ENCODE peak calls at places on chromosomes 3 and 15, in six cellular contexts. Y is K562, Q is GM12891, X is HepG2, R is H1, O is GM12878. W is an unnamed sample.

GRCh38 chr15:78873796-78874761 is 1.4 kb downstream of the MORF4L1 start:
- DNase-seq in Q (no peak), R (no peak), Y (peak), O (no peak), X (no peak), W (no peak)

GRCh38 chr3:64141476-64141875 is 83.8 kb downstream of the PRICKLE2 start:
- DNase-seq in R (no peak), Y (no peak), O (no peak), Q (no peak), X (no peak), W (no peak)

GRCh38 chr15:66864871-66865281 is 162.8 kb downstream of the SMAD6 start:
- DNase-seq in X (no peak), Y (no peak), R (no peak), Q (no peak), O (no peak), W (no peak)

GRCh38 chr15:29116970-29117700 is 152.5 kb downstream of the NSMCE3 start:
- DNase-seq in X (no peak), Q (no peak), R (no peak), Y (no peak), O (no peak), W (no peak)

GRCh38 chr15:75468908-75469307 is 17.4 kb upstream of the SIN3A start:
- DNase-seq in Q (no peak), Y (no peak), O (no peak), R (no peak), X (no peak), W (no peak)

GRCh38 chr15:31241888-31242287 is 84.7 kb upstream of the KLF13 start:
- DNase-seq in R (no peak), O (no peak), Q (no peak), X (no peak), Y (no peak), W (no peak)

GRCh38 chr3:197352382-197352781 is 54.0 kb upstream of the DLG1 start:
- DNase-seq in O (no peak), X (no peak), Q (no peak), R (no peak), Y (peak), W (no peak)

GRCh38 chr3:64399205-64399800 is 174.0 kb upstream of the PRICKLE2 start:
- DNase-seq in X (peak), R (no peak), Q (peak), O (no peak), Y (peak), W (no peak)

GRCh38 chr3:52117537-52117936 is 36.7 kb downstream of the POC1A start:
- DNase-seq in X (no peak), Y (no peak), Q (no peak), O (no peak), R (no peak), W (no peak)

GRCh38 chr15:63663906-63664305 is 66.7 kb downstream of the FBXL22 start:
- DNase-seq in Q (no peak), O (no peak), R (no peak), X (no peak), Y (no peak), W (no peak)

GRCh38 chr3:177640319-177640997 is 443.2 kb upstream of the TBL1XR1 start:
- DNase-seq in X (no peak), Q (no peak), Y (no peak), R (no peak), O (no peak), W (no peak)

GRCh38 chr3:143685483-143685882 is 162.8 kb downstream of the SLC9A9 start:
- DNase-seq in O (no peak), R (no peak), Q (no peak), X (no peak), Y (no peak), W (no peak)

GRCh38 chr3:50550079-50550736 is 17.3 kb downstream of the C3orf18 start:
- DNase-seq in Q (peak), O (no peak), X (peak), Y (peak), R (no peak), W (peak)

GRCh38 chr3:11005686-11006256 is 13.2 kb downstream of the SLC6A1 start:
- DNase-seq in Y (no peak), R (no peak), Q (no peak), O (no peak), X (no peak), W (no peak)

GRCh38 chr15:51793521-51793920 is 35.9 kb upstream of the TMOD3 start:
- DNase-seq in Y (no peak), O (no peak), R (no peak), X (no peak), Q (no peak), W (no peak)

DNA sequence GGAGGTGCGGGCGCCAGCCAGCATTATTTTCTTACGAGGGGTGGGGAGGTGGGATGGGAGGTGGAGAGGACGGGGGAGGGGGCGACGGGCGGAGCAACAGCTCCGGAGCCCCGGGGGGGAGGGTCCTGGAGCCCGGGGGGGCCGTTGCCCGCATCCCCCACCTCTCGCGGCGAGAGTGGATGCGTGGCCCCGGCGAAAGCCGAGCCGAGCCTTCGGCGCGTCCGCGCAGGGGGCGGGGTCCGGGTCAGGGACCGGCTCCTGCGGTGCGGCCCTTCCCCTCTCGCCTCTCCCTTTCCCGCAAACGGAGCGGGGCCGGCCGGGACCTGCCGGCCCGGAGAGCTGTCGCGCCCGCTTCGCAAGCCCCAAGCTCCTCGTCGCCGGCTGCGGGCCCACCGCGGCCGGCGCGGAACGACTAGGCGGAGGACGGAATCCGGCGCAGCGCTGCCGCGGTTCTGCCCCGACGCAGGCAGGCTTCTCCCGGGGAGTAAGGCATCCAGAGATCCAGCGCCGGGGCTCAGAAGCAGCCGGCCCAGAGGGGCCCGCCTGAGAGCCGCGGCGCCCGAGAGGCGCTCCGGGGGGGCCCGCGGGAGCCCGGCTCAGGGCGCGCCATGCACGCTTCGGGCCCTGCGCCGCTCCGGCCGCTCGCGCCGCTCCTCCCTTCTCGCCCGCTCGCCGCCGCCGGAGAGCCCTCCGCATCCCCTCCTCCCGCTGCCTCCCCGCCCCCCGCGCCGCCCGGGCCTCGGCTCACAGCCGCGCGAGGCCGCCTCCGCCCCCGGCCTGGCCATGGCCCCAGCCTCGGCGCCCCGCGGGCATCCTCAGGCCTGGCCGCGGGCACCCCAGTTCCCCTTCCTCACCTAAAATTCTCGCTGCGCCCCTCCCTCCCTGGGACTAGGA is 449 bp upstream of the ADCY5 start:
- DNase-seq in R (no peak), Q (peak), Y (no peak), X (no peak), O (no peak), W (peak)
- TF ChIP-seq TAF1 in R (no peak), Q (no peak), Y (no peak), X (no peak), O (no peak), W (no peak)

DNA sequence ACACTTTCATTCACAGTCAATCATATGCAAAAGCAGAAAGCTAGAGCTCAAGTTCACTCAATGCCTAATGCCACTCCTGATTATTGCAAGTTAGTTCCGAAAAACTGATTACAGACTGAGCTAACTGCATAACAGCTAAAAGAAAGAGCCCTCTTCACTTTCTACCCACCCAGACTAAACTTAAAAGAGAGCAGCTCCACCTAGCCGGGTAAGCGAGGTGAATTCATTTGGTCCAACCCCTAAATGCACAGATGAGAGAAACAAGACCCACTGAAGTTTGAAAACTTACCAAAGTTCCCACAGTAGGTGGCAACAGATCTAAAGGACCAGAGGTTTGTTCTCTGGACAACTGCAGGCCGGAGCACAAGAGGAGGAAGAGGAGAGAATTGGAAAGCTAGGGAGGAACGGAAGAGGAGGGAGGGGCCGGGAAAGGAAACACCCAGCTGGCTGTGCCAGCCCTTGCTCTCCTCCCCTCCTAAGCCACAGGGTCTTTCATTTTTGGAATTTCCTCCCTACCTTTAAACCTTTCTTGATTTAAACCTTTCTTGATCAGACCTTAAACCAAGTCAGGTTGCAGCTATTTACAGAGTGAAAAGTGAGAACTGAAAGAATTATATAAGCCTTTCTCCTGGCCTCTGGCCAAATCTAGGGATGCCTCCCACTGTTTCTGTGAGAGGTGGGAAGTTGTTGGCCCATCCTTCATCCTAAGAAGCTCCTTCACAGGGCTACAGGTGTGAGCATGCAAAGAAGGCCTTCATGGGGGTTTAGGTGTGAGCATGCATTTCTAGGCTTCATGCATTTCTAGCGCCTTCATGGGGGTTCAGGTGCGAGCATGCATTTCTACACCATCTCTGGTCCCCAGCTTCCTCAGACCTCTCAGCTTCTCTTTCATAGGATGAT is 114.7 kb upstream of the LMOD3 start:
- DNase-seq in R (no peak), X (no peak), Q (no peak), O (no peak), Y (no peak), W (no peak)
- TF ChIP-seq POLR2A in R (no peak), X (no peak), Q (no peak), O (no peak), Y (no peak), W (no peak)

GRCh38 chr3:141271279-141272033 is 39.8 kb downstream of the PXYLP1 start:
- DNase-seq in Q (no peak), O (no peak), R (no peak), X (peak), Y (no peak), W (no peak)
- TF ChIP-seq TAF1 in Q (no peak), O (no peak), R (no peak), X (no peak), Y (no peak), W (no peak)

DNA sequence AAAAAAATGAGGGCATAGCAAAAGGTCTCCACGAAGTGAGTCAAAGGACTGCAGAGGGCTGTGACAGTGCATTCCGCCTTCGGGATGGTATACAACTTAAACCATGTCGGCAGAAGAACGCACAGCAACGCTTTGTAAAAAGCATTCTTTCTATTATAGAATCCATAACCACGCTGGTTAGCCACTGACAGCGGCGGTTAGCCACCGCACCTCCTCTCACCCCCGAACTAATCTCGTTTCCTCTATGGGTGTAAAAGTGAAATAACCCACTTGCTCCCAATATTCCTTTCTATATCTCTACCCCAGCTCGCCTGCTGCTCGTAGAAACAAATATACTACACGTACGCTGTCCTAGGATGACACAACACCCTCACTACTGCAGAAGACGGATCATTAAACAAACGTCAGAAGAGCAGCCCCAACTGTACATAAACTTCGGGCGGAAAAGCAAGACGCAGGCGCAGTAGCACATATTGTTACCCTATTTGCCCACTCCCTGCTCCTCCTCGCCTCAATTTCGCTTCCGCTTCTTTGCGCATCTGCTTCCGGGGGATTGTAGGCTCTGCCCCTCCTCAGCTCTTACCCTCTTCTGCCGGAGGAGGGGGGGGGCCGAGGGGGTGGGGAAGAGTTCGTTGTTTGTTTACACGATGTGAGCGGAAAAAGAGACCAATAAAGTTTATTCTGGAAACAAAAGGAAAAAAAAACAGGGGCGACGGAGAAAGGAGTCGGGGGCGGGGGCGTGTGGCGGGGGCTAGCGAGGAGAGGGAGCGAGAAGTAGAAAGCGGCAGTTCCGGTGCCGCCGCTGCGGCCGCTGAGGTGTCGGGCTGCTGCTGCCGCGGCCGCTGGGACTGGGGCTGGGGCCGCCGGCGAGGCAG is at the start of gene PIK3CA:
- DNase-seq in X (peak), Y (peak), R (peak), O (peak), Q (peak), W (peak)
- TF ChIP-seq POLR2A in X (peak), Y (peak), R (peak), O (peak), Q (peak), W (peak)

GRCh38 chr3:57538465-57538864 is 5.7 kb downstream of the DNAH12 start:
- DNase-seq in Y (no peak), O (no peak), R (no peak), Q (no peak), X (no peak), W (no peak)
- TF ChIP-seq TAF1 in Y (no peak), O (no peak), R (no peak), Q (no peak), X (no peak), W (no peak)

DNA sequence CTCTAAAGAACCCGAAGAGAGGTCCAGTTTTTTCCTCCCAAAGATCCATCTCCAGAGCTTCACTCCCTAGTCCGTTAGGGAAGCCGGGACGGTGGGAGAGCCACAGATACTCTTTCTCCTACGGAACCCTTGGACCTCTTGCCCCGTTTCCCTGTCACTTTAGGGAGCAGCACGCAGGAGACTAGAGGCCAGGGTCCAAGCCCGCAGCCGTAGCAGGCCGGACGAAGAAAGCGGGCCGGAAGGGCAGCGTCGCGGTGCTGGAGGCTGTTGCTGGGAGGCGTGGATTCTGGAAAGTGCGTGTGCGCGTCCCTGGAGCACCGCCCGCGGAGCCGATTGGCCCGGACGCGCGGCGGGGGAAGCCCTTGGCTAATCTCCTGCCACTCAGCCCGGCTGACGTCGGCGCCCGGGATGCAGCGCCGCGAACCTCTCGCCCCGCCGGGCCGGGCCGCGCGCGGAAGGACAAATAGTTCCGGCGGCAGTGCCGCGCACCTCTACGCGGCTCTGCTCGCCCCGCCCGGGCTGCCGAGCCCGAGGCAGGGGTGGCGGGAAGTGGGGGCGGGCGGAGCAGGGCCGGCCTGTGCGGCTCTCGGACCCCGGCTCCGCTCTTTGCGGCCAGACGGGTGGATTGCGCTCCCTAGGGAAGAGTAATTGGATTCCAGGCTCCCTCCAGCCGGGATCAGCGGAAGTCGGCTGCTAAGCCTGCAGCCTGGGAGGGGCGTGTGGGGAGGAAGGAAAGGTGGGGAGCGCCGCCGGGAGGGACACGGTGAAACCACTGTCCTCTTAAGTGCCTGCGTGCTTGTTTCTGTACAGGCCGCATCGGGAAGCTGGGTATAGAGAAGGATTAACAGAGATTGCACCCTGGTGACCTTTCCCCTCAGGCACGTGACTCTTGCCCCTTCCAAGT is 31.3 kb upstream of the TCF12 start:
- DNase-seq in Y (peak), R (peak), X (peak), Q (peak), O (peak), W (peak)
- TF ChIP-seq POLR2A in Y (peak), R (peak), X (peak), Q (peak), O (peak), W (peak)

DNA sequence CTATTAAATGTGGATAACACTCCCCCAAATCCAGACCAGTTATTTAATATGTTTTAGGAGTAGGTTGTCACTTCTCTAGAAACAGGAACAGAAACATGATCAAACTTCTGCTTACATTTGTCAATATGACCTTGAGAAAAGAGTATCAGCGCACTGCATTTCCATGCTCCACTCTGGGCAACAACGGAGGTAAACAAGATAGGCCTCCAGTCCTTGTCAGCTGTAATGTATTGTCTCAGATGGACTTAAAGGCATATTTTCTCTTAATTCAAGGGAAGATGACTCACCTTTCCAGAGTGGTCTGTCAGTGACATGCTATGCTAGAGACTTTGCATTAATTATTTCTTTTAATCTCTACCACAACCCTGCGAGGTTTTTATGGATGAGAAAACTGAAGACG is 51.6 kb upstream of the TCF12 start:
- DNase-seq in O (no peak), Y (no peak), Q (no peak), R (no peak), X (peak), W (no peak)
- TF ChIP-seq TAF1 in O (no peak), Y (no peak), Q (no peak), R (no peak), X (no peak), W (no peak)

GRCh38 chr3:14133188-14133800 is 8.4 kb downstream of the TMEM43 start:
- DNase-seq in X (peak), Q (no peak), O (no peak), Y (no peak), R (no peak), W (no peak)
- TF ChIP-seq POLR2A in X (no peak), Q (no peak), O (no peak), Y (no peak), R (no peak), W (no peak)

DNA sequence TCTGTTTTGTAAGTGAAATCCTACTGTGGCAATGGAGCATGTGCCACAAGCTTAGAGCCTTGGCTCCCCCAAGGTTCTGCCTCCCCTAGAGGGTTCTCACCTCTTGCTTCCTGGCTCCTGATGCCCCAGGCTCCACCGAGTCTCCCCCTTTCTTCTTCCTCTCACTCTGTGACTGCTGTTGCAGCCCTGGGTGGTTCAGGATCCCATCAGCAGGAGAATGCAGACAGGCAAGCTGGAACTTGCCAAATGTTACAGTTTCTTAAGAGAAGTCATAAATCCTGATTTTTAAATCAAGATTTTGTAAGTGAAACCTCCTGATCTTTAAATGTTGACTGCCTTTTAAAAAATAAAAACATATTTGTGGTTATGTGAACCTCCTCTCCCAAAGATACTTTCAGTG is 133.9 kb downstream of the CCNL1 start:
- DNase-seq in X (no peak), Q (no peak), O (no peak), R (no peak), Y (no peak), W (no peak)
- TF ChIP-seq TAF1 in X (no peak), Q (no peak), O (no peak), R (no peak), Y (no peak), W (no peak)